ENCODE peak calls at places on chromosome 12, in seven cellular contexts. W, I, H, A, F, Q and N are unnamed samples.

GRCh38 chr12:107319536-107320030 is 226.2 kb upstream of the CRY1 start:
- DNase-seq in A (no peak), H (no peak), W (no peak), I (peak), Q (no peak), F (no peak), N (no peak)

GRCh38 chr12:123242083-123242904 is 9.1 kb downstream of the MTRFR start:
- DNase-seq in W (no peak), Q (no peak), H (no peak), A (no peak), F (no peak), I (no peak), N (no peak)

GRCh38 chr12:120839503-120839902 is 64.7 kb downstream of the SPPL3 start:
- DNase-seq in A (no peak), I (no peak), H (no peak), F (no peak), Q (no peak), W (no peak), N (no peak)

GRCh38 chr12:14257734-14258467 is 107.6 kb upstream of the ATF7IP start:
- DNase-seq in I (no peak), H (peak), F (peak), A (no peak), Q (peak), W (peak), N (peak)

GRCh38 chr12:109947511-109947910 is 47.4 kb downstream of the TCHP start:
- DNase-seq in I (no peak), F (peak), A (no peak), W (peak), Q (no peak), H (no peak), N (peak)

GRCh38 chr12:12240671-12241345 is 26.0 kb downstream of the LRP6 start:
- DNase-seq in F (no peak), W (peak), I (peak), Q (no peak), A (no peak), H (no peak), N (no peak)

GRCh38 chr12:95548056-95548538 is 3.2 kb downstream of the USP44 start:
- DNase-seq in H (no peak), F (no peak), I (peak), Q (peak), A (no peak), W (no peak), N (no peak)

GRCh38 chr12:7460375-7461259 is 16.7 kb upstream of the CD163L1 start:
- DNase-seq in F (peak), Q (peak), H (peak), I (peak), W (peak), A (no peak), N (peak)

GRCh38 chr12:53245289-53245688 is 13.3 kb upstream of the RARG start:
- DNase-seq in F (no peak), A (no peak), H (no peak), W (no peak), Q (no peak), I (no peak), N (no peak)

GRCh38 chr12:66066071-66066928 is 64.2 kb downstream of the LLPH start:
- DNase-seq in W (peak), Q (no peak), I (no peak), A (no peak), H (peak), F (peak), N (peak)

GRCh38 chr12:118418385-118419057 is 42.2 kb downstream of the SUDS3 start:
- DNase-seq in W (peak), Q (no peak), A (no peak), H (no peak), I (no peak), F (peak), N (no peak)

GRCh38 chr12:83016226-83016835 is 329.6 kb downstream of the TMTC2 start:
- DNase-seq in W (peak), I (no peak), H (peak), Q (no peak), A (no peak), F (peak), N (peak)

GRCh38 chr12:55713721-55714120 is 2.1 kb upstream of the BLOC1S1 start:
- DNase-seq in Q (no peak), H (peak), I (no peak), A (no peak), F (peak), W (peak), N (no peak)

GRCh38 chr12:19287302-19287701 is 152.0 kb upstream of the AEBP2 start:
- DNase-seq in A (no peak), H (no peak), I (no peak), W (no peak), Q (no peak), F (no peak), N (no peak)